ENCODE peak calls at places on chromosomes 16 and 17, in seven cellular contexts. R, A, Q, Y, H, C and X are unnamed samples.

GRCh38 chr16:66858740-66859396 is 14.7 kb downstream of the CA7 start:
- DNase-seq in R (peak), A (peak), Q (no peak), Y (no peak), H (no peak), C (peak), X (no peak)

GRCh38 chr16:56356276-56357241 is 68.8 kb downstream of the AMFR start:
- DNase-seq in R (peak), A (peak), Q (peak), Y (peak), H (peak), C (peak), X (peak)

GRCh38 chr17:45902892-45903346 is 8.6 kb downstream of the MAPT start:
- DNase-seq in R (no peak), A (no peak), Q (no peak), Y (no peak), H (no peak), C (peak), X (no peak)

GRCh38 chr17:32222621-32223020 is 43.0 kb upstream of the RHBDL3 start:
- DNase-seq in R (peak), A (no peak), Q (peak), Y (no peak), H (no peak), C (peak), X (no peak)

GRCh38 chr16:15556130-15556529 is 86.8 kb downstream of the MARF1 start:
- DNase-seq in R (no peak), A (no peak), Q (no peak), Y (no peak), H (no peak), C (no peak), X (no peak)

GRCh38 chr16:23679274-23679985 is 741 bp downstream of the PLK1 start:
- DNase-seq in R (peak), A (peak), Q (peak), Y (peak), H (peak), C (peak), X (no peak)

GRCh38 chr17:73645050-73645871 is 1.0 kb upstream of the SDK2 start:
- DNase-seq in R (no peak), A (peak), Q (peak), Y (peak), H (peak), C (peak), X (no peak)

GRCh38 chr16:56425439-56425832 is at the start of gene AMFR:
- DNase-seq in R (peak), A (peak), Q (peak), Y (peak), H (peak), C (peak), X (peak)

GRCh38 chr17:68288375-68288774 is 2.6 kb downstream of the SLC16A6 start:
- DNase-seq in R (no peak), A (peak), Q (peak), Y (no peak), H (no peak), C (peak), X (no peak)

GRCh38 chr17:76678330-76678729 is 32.4 kb downstream of the MXRA7 start:
- DNase-seq in R (no peak), A (no peak), Q (no peak), Y (no peak), H (no peak), C (no peak), X (no peak)

GRCh38 chr17:53626286-53626685 is 196.4 kb upstream of the KIF2B start:
- DNase-seq in R (peak), A (peak), Q (peak), Y (no peak), H (no peak), C (peak), X (no peak)

GRCh38 chr16:74987027-74987681 is 2.2 kb upstream of the WDR59 start:
- DNase-seq in R (no peak), A (no peak), Q (no peak), Y (no peak), H (no peak), C (peak), X (no peak)

GRCh38 chr16:52499061-52499460 is 47.9 kb downstream of the TOX3 start:
- DNase-seq in R (no peak), A (no peak), Q (no peak), Y (no peak), H (no peak), C (no peak), X (no peak)

GRCh38 chr17:81652901-81653771 is 3.2 kb downstream of the PDE6G start:
- DNase-seq in R (no peak), A (no peak), Q (peak), Y (peak), H (no peak), C (no peak), X (peak)

GRCh38 chr17:5011928-5012327 is 14.2 kb downstream of the KIF1C start:
- DNase-seq in R (peak), A (peak), Q (no peak), Y (no peak), H (no peak), C (no peak), X (no peak)

GRCh38 chr17:40796846-40797245 is 2.9 kb downstream of the KRT28 start:
- DNase-seq in R (no peak), A (no peak), Q (peak), Y (peak), H (no peak), C (no peak), X (no peak)

GRCh38 chr16:24045641-24046040 is 209.9 kb downstream of the PRKCB start:
- DNase-seq in R (no peak), A (no peak), Q (peak), Y (peak), H (peak), C (peak), X (peak)

GRCh38 chr17:63930951-63931575 is 1.1 kb downstream of the CD79B start:
- DNase-seq in R (no peak), A (no peak), Q (peak), Y (peak), H (no peak), C (no peak), X (peak)

GRCh38 chr17:68684860-68685493 is 83.8 kb upstream of the FAM20A start:
- DNase-seq in R (no peak), A (no peak), Q (no peak), Y (no peak), H (no peak), C (no peak), X (no peak)

GRCh38 chr16:19744670-19745069 is 26.6 kb downstream of the IQCK start:
- DNase-seq in R (no peak), A (no peak), Q (no peak), Y (no peak), H (no peak), C (no peak), X (no peak)

GRCh38 chr17:45975640-45976295 is 23.3 kb upstream of the STH start:
- DNase-seq in R (no peak), A (no peak), Q (no peak), Y (no peak), H (no peak), C (no peak), X (no peak)

GRCh38 chr17:81090361-81091133 is 55.6 kb downstream of the BAIAP2 start:
- DNase-seq in R (no peak), A (peak), Q (peak), Y (peak), H (no peak), C (peak), X (peak)

GRCh38 chr17:42596386-42596785 is 12.8 kb downstream of the RETREG3 start:
- DNase-seq in R (no peak), A (no peak), Q (no peak), Y (no peak), H (no peak), C (peak), X (no peak)

GRCh38 chr16:2955779-2956565 is 8.1 kb upstream of the KREMEN2 start:
- DNase-seq in R (no peak), A (no peak), Q (no peak), Y (peak), H (no peak), C (no peak), X (no peak)

GRCh38 chr17:71922439-71922838 is 198.4 kb upstream of the SOX9 start:
- DNase-seq in R (peak), A (peak), Q (peak), Y (no peak), H (no peak), C (peak), X (no peak)

GRCh38 chr16:75789237-75789636 is 62.9 kb upstream of the CPHXL start:
- DNase-seq in R (peak), A (peak), Q (peak), Y (no peak), H (peak), C (peak), X (no peak)

GRCh38 chr16:81593481-81593880 is 148.9 kb downstream of the CMIP start:
- DNase-seq in R (no peak), A (no peak), Q (no peak), Y (no peak), H (no peak), C (peak), X (no peak)

GRCh38 chr17:38560503-38561318 is 45.0 kb downstream of the SRCIN1 start:
- DNase-seq in R (peak), A (peak), Q (peak), Y (peak), H (no peak), C (peak), X (no peak)

GRCh38 chr17:38447502-38448095 is 19.3 kb downstream of the ARHGAP23 start:
- DNase-seq in R (no peak), A (peak), Q (no peak), Y (no peak), H (no peak), C (no peak), X (no peak)

GRCh38 chr16:50213939-50214519 is 52.3 kb upstream of the ADCY7 start:
- DNase-seq in R (peak), A (peak), Q (peak), Y (no peak), H (peak), C (peak), X (no peak)

GRCh38 chr17:44952946-44953475 is 5.4 kb upstream of the KIF18B start:
- DNase-seq in R (no peak), A (no peak), Q (peak), Y (peak), H (no peak), C (no peak), X (no peak)

GRCh38 chr17:16262201-16262600 is 45.2 kb downstream of the PIGL start:
- DNase-seq in R (no peak), A (no peak), Q (no peak), Y (no peak), H (no peak), C (no peak), X (no peak)

GRCh38 chr17:63571632-63572310 is 21.5 kb downstream of the DCAF7 start:
- DNase-seq in R (peak), A (peak), Q (peak), Y (no peak), H (no peak), C (peak), X (no peak)

GRCh38 chr17:77644981-77645380 is 313.5 kb upstream of the TNRC6C start:
- DNase-seq in R (no peak), A (no peak), Q (peak), Y (peak), H (no peak), C (no peak), X (no peak)

GRCh38 chr16:13633381-13633861 is 286.5 kb upstream of the ERCC4 start:
- DNase-seq in R (no peak), A (no peak), Q (peak), Y (no peak), H (no peak), C (no peak), X (no peak)

GRCh38 chr16:13631916-13632315 is 288.0 kb upstream of the ERCC4 start:
- DNase-seq in R (no peak), A (no peak), Q (peak), Y (no peak), H (no peak), C (no peak), X (no peak)

GRCh38 chr16:13629704-13630103 is 290.2 kb upstream of the ERCC4 start:
- DNase-seq in R (no peak), A (no peak), Q (no peak), Y (no peak), H (no peak), C (no peak), X (no peak)

GRCh38 chr16:13631213-13631767 is 288.7 kb upstream of the ERCC4 start:
- DNase-seq in R (no peak), A (no peak), Q (peak), Y (no peak), H (no peak), C (no peak), X (no peak)

GRCh38 chr16:13630292-13630850 is 289.6 kb upstream of the ERCC4 start:
- DNase-seq in R (no peak), A (no peak), Q (peak), Y (no peak), H (no peak), C (no peak), X (no peak)
- H3K23ac ChIP-seq in R (no peak), A (no peak), Q (no peak), Y (no peak), H (no peak), C (no peak), X (no peak)

DNA sequence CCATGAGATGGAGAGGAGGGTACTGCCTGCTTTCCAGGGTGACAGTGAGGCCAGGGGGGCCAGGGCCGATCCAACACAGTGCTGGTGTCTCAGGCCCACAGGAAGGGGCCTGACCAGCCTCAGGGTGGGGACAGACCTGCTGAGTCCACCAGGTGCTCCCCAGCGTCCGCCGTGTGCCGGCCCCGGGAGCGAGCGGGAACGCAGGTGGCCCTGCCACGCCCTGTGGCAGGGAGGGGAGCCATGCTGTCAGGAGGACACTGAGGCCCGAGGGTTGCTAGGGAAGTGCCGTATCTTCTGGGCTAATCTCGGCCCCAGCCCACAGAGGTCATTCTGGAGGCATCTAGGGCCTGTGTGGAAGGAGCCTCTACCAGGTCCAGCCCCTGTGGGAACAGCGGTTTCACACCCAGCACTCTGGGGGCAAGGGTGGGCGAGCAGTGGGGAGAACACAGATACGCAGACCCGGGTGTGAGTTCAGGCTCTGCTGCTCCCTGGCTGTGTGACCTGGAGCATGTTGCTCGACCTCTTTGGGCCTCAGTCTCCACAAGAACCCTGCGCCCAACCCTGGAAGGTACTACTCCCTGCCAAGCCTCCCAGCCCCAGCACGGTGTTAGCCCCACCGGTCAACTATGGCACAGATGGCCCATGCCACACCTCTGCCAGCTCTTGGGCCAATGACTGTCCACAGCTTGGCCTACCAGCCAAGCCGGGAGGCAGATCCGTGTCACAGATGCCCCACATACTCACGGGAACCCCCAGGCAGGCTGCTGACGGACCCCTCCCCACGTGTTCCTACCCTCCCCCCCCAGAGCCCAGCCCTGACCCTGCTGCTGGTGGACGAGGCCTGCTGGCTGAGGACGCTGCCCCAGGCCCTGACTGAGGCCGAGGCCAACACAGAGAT is 43.9 kb upstream of the ZC3H18 start:
- DNase-seq in R (no peak), A (no peak), Q (no peak), Y (no peak), H (no peak), C (no peak), X (no peak)
- H3K23ac ChIP-seq in R (no peak), A (peak), Q (no peak), Y (no peak), H (peak), C (no peak), X (no peak)

GRCh38 chr17:66367112-66367511 is 64.7 kb downstream of the PRKCA start:
- DNase-seq in R (no peak), A (no peak), Q (no peak), Y (no peak), H (no peak), C (no peak), X (no peak)
- H3K23ac ChIP-seq in R (no peak), A (no peak), Q (no peak), Y (no peak), H (no peak), C (no peak), X (no peak)

GRCh38 chr16:4215106-4215505 is 26.8 kb downstream of the SRL start:
- DNase-seq in R (no peak), A (no peak), Q (no peak), Y (no peak), H (no peak), C (no peak), X (no peak)
- H3K23ac ChIP-seq in R (no peak), A (no peak), Q (no peak), Y (no peak), H (no peak), C (no peak), X (no peak)

GRCh38 chr16:59067207-59067606 is 333.1 kb upstream of the GOT2 start:
- DNase-seq in R (peak), A (no peak), Q (peak), Y (no peak), H (no peak), C (no peak), X (no peak)
- H3K23ac ChIP-seq in R (no peak), A (no peak), Q (no peak), Y (no peak), H (no peak), C (no peak), X (no peak)

GRCh38 chr17:1521067-1521466 is 4.7 kb upstream of the INPP5K start:
- DNase-seq in R (no peak), A (no peak), Q (no peak), Y (no peak), H (no peak), C (no peak), X (no peak)
- H3K23ac ChIP-seq in R (no peak), A (no peak), Q (no peak), Y (no peak), H (no peak), C (no peak), X (no peak)

DNA sequence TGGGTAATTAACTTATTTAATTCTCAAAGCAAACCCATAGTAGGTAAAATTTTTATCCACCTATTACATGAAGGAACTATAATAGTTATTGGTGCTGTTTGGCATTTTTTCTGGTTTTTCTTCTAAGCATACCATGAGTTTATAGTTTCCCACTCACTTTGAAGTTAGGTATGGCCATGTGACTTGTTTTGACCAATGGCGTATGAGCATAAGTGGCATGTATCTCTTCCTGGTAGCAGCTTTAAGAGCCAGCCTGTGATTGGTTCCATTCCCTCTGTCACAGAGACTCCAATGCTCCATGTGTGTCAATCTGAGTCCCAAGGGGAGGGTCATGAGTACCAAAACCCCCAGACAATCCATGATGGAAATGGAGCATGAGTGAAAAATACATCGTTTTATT is 282.9 kb upstream of the N4BP1 start:
- DNase-seq in R (no peak), A (no peak), Q (no peak), Y (no peak), H (no peak), C (no peak), X (no peak)
- H3K23ac ChIP-seq in R (no peak), A (no peak), Q (no peak), Y (no peak), H (no peak), C (no peak), X (no peak)

GRCh38 chr16:27642753-27643152 is 92.8 kb downstream of the KATNIP start:
- DNase-seq in R (peak), A (peak), Q (peak), Y (peak), H (no peak), C (peak), X (peak)

GRCh38 chr16:27641260-27641659 is 91.3 kb downstream of the KATNIP start:
- DNase-seq in R (no peak), A (no peak), Q (no peak), Y (no peak), H (no peak), C (no peak), X (no peak)

GRCh38 chr16:27640277-27640600 is 90.3 kb downstream of the KATNIP start:
- DNase-seq in R (no peak), A (no peak), Q (peak), Y (peak), H (no peak), C (no peak), X (peak)

GRCh38 chr16:27646811-27647210 is 96.9 kb downstream of the KATNIP start:
- DNase-seq in R (peak), A (no peak), Q (no peak), Y (no peak), H (no peak), C (no peak), X (no peak)

DNA sequence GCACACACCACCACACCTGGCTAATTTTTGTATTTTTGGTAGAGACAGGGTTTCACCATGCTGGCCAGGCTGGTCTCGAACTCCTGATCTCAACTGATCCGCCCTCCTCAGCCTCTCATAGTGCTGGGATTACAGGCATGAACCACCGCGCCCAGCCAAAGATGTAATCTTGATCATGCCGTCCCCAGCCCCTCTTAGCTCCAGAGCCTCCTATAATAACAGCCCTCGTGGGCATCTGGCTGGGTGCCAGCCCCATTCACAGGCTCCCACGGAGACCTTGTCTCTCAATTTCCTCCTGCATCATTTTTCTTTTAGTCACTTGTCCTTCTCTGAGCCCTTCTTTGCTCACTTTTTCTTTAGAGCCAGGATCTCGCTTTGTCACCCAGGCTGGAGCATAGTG is 94.2 kb downstream of the KATNIP start:
- DNase-seq in R (no peak), A (no peak), Q (no peak), Y (no peak), H (no peak), C (no peak), X (no peak)
- H3K23ac ChIP-seq in R (no peak), A (no peak), Q (no peak), Y (no peak), H (no peak), C (no peak), X (no peak)

DNA sequence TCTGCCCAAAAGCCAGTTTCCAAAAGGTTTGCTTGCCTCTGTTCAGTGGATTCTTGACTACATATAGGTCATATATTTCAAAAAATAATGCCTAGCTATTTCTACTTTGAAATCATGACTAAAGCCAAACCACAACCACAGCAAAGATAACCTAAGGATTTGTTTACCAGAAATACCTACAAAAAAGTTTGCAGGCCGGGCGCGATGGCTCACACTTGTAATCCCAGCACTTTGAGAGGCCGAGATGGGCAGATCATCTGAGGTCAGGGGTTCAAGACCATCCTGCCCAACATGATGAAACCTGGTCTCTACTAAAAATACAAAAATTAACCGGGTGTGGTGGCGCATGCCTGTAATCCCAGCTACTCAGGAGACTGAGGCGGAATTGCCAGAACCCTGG is 15.2 kb downstream of the CARHSP1 start:
- DNase-seq in R (no peak), A (no peak), Q (no peak), Y (no peak), H (no peak), C (no peak), X (no peak)
- H3K23ac ChIP-seq in R (no peak), A (no peak), Q (no peak), Y (no peak), H (no peak), C (no peak), X (no peak)